ENCODE peak calls at places on chromosomes 2 and 18, in four cellular contexts. G is HepG2, I is GM12878, U is K562. Q is an unnamed sample.

GRCh38 chr2:10091182-10091932 is 11.1 kb upstream of the CYS1 start:
- DNase-seq in G (no peak), I (no peak), U (no peak), Q (no peak)

GRCh38 chr2:143230506-143231256 is 101.5 kb downstream of the ARHGAP15 start:
- DNase-seq in G (no peak), I (no peak), U (no peak), Q (no peak)

GRCh38 chr2:146801886-146802285 is 1042.9 kb upstream of the ACVR2A start:
- DNase-seq in G (no peak), I (no peak), U (no peak), Q (no peak)

GRCh38 chr2:160363961-160364733 is 129.5 kb downstream of the RBMS1 start:
- DNase-seq in G (no peak), I (no peak), U (no peak), Q (no peak)

GRCh38 chr2:175811966-175812365 is 190.1 kb downstream of the LNPK start:
- DNase-seq in G (no peak), I (no peak), U (no peak), Q (no peak)

GRCh38 chr2:69082430-69082997 is 69.5 kb downstream of the ANTXR1 start:
- DNase-seq in G (peak), I (no peak), U (no peak), Q (no peak)

GRCh38 chr2:98782570-98782969 is 51.6 kb upstream of the MGAT4A start:
- DNase-seq in G (no peak), I (no peak), U (no peak), Q (no peak)

GRCh38 chr2:25971596-25971995 is 10.7 kb downstream of the KIF3C start:
- DNase-seq in G (no peak), I (no peak), U (no peak), Q (no peak)

GRCh38 chr18:67117804-67118203 is 398.7 kb downstream of the DSEL start:
- DNase-seq in G (no peak), I (no peak), U (no peak), Q (no peak)

GRCh38 chr2:153145470-153145869 is 333.1 kb downstream of the RPRM start:
- DNase-seq in G (no peak), I (no peak), U (no peak), Q (no peak)

GRCh38 chr2:231387904-231388724 is 7.4 kb upstream of the B3GNT7 start:
- DNase-seq in G (peak), I (no peak), U (no peak), Q (no peak)

GRCh38 chr2:79596403-79596802 is 83.6 kb downstream of the CTNNA2 start:
- DNase-seq in G (no peak), I (no peak), U (no peak), Q (no peak)

GRCh38 chr2:112648081-112648480 is 2.3 kb downstream of the SLC20A1 start:
- DNase-seq in G (no peak), I (no peak), U (no peak), Q (no peak)

GRCh38 chr18:39845086-39845485 is 2109.9 kb upstream of the PIK3C3 start:
- DNase-seq in G (no peak), I (no peak), U (no peak), Q (no peak)

GRCh38 chr2:27735263-27735904 is 36.1 kb upstream of the MRPL33 start:
- DNase-seq in G (no peak), I (no peak), U (peak), Q (no peak)

GRCh38 chr2:85961053-85961452 is 72.3 kb upstream of the ST3GAL5 start:
- DNase-seq in G (no peak), I (no peak), U (no peak), Q (no peak)

GRCh38 chr2:232132179-232132578 is 170.7 kb downstream of the DIS3L2 start:
- DNase-seq in G (no peak), I (no peak), U (no peak), Q (no peak)

GRCh38 chr2:128605931-128606330 is 287.3 kb upstream of the HS6ST1 start:
- DNase-seq in G (no peak), I (no peak), U (no peak), Q (no peak)

GRCh38 chr2:54065411-54065810 is 50.0 kb upstream of the ACYP2 start:
- DNase-seq in G (no peak), I (no peak), U (no peak), Q (no peak)

GRCh38 chr2:145960479-145961163 is 1440.7 kb upstream of the ZEB2 start:
- DNase-seq in G (no peak), I (no peak), U (no peak), Q (no peak)

GRCh38 chr2:8285081-8285480 is 396.8 kb upstream of the ID2 start:
- DNase-seq in G (peak), I (no peak), U (no peak), Q (no peak)

GRCh38 chr2:232781765-232782164 is 5.4 kb upstream of the KCNJ13 start:
- DNase-seq in G (peak), I (peak), U (no peak), Q (no peak)

GRCh38 chr18:62767321-62767720 is 52.0 kb downstream of the PHLPP1 start:
- DNase-seq in G (no peak), I (no peak), U (no peak), Q (no peak)

GRCh38 chr2:84781942-84782716 is 98.8 kb downstream of the TRABD2A start:
- DNase-seq in G (no peak), I (no peak), U (no peak), Q (no peak)
- TF ChIP-seq TARDBP in G (no peak), I (no peak), U (no peak), Q (no peak)

DNA sequence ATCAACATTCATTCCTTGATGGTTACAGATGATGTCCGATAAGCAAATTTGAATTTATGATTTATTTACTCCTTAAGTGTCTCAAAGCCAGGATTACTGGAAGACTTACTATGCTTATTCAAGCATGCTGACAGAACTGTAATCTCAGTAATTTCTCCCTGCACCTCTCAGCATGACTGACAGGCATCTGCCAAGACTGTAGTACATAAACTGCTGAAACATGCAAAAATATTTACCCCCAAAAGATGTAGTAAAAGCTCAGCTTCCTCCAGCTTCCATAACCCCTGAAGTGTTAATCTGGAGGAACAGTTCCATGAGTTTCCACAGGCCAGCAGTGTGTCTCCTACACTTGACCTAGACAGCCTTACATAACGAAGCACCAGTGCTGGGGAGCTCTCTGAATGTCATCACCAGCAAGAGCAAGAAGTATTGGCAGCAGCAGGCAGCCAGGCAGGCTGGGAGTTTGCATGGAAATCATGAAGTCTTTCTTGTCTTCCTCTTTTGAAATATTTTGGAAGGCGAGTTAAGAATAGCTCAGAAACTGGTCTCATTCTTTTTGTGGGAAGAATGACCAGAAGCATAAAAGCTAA is 21.1 kb upstream of the SCN1A start:
- DNase-seq in G (no peak), I (no peak), U (no peak), Q (no peak)
- TF ChIP-seq TARDBP in G (no peak), I (no peak), U (no peak), Q (no peak)

DNA sequence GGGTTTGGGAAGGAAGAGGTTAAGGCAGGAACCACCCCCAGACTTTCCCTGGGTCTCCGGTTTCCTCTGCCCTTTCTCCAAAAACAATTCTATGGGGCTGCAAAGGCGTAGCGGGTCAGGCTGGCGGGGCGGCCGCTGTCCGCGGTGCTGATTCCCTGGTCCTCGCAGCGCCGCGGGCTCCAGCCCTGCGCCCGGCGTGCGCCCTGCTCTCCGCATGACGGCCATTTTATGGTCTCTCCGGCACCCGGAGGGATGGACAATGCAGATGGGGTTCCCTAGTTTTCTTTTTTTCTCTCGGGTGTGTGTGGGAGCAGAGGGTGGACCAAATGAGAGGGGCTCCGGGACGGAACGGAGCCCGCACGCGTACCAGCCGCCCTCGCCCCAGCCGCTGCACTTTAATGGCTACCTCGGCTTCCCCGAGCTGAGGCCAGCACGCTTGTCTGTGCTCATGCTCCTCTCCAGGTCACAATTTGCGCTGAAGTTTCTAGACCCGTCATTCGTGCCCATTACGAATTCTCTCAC is 1.6 kb downstream of the ST8SIA3 start:
- DNase-seq in G (peak), I (no peak), U (peak), Q (peak)
- TF ChIP-seq TARDBP in G (no peak), I (no peak), U (no peak), Q (no peak)

DNA sequence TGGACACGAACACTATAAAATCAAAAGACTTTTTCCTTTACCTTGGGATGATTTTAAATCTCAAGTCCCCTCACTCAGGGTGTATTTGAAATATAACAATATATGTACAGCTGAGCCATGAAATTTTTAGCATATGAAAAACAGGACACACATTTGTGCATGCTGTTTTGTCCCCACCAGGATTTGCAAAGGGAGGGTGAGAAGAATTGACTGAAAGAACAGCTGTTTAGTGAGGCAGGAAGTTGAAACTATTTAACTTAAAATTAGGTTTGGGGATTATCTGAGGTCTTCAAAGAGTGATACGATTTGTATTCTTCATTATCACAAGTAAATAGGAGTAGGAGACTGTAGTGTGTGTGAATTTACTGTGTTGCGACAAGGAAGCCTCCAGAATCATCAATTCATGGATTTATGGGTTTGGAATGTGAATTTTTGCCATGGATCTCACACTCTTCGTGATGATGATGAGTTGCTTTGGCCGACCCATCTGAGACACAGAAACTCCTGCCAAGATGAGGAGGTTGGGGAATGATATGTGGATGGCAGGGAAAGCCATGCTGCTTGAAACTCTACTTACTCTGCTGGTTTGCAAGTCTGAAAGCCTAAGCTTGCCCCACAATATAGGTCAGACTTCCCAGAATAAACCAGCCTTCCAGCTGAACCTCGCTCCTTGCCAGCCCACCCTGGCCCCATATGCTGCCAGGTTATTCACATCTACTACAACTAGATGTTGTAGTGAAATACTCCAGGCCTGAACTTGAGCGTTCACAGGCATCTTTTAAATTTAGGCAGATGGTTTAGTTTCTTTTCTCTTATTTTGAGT is 31.0 kb upstream of the SPATS2L start:
- DNase-seq in G (no peak), I (no peak), U (no peak), Q (no peak)
- TF ChIP-seq TARDBP in G (no peak), I (no peak), U (no peak), Q (no peak)

DNA sequence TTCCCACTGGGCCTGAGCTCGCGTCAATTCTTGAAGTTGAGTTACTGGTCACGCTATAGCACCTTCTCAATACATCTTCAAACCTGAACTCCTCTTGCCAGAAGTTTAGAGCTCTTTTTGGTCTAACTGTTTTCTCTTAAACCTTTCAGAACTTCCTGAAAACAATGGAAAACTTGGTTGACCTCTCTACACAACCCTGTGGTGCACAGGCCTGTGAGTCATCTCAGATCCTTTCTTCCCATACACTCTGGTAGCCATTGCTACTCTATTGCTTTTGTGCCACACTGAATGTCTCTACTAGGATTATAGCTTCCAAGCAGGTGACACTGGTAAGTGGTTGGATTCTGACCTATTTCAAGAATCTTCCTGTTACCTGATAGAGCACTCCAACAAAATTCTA is 321.5 kb upstream of the FSIP2 start:
- DNase-seq in G (no peak), I (no peak), U (no peak), Q (no peak)
- TF ChIP-seq TARDBP in G (no peak), I (no peak), U (no peak), Q (no peak)

GRCh38 chr18:48095726-48096125 is 165.3 kb upstream of the SMAD2 start:
- DNase-seq in G (no peak), I (no peak), U (no peak), Q (no peak)
- TF ChIP-seq TARDBP in G (no peak), I (no peak), U (no peak), Q (no peak)

GRCh38 chr18:27661320-27662049 is 476.4 kb upstream of the CHST9 start:
- DNase-seq in G (no peak), I (no peak), U (no peak), Q (no peak)
- TF ChIP-seq TARDBP in G (no peak), I (no peak), U (no peak), Q (no peak)

Q was measured in HEK293T.